ENCODE peak calls at places on chromosomes 2 and 18, in five cellular contexts. Q, M, E, B and G are unnamed samples. For H3K36me3 and H3K9me3, the result is how much of the 10 kb centered on the place peaks cover.

GRCh38 chr2:54909006-54909405 is 141.2 kb downstream of the RTN4 start:
- DNase-seq in E (no peak), B (no peak), M (no peak), Q (no peak), G (peak)

GRCh38 chr2:238242731-238243495 is 3.1 kb upstream of the HES6 start:
- DNase-seq in Q (no peak), M (no peak), B (peak), E (no peak), G (no peak)

GRCh38 chr2:85741811-85742507 is 11.8 kb upstream of the ATOH8 start:
- DNase-seq in B (no peak), E (no peak), M (no peak), Q (no peak), G (peak)

GRCh38 chr18:69838620-69839411 is 108.9 kb downstream of the CD226 start:
- DNase-seq in B (no peak), M (no peak), Q (no peak), E (no peak), G (no peak)

GRCh38 chr2:241852981-241853631 is 5.6 kb downstream of the PDCD1 start:
- DNase-seq in Q (no peak), E (no peak), M (no peak), B (no peak), G (no peak)

GRCh38 chr2:127076924-127077323 is 30.0 kb downstream of the BIN1 start:
- DNase-seq in M (no peak), Q (no peak), B (no peak), E (no peak), G (no peak)

GRCh38 chr2:230418341-230419016 is 2.5 kb downstream of the SP100 start:
- DNase-seq in E (no peak), Q (no peak), M (no peak), B (no peak), G (peak)

GRCh38 chr2:148969585-148970180 is 68.8 kb upstream of the LYPD6B start:
- DNase-seq in M (no peak), E (no peak), B (no peak), Q (no peak), G (no peak)

GRCh38 chr2:216142540-216142939 is 33.4 kb downstream of the XRCC5 start:
- DNase-seq in E (no peak), B (no peak), Q (no peak), M (no peak), G (peak)

GRCh38 chr2:240184656-240185055 is 44.2 kb upstream of the OTOS start:
- DNase-seq in Q (no peak), E (no peak), M (no peak), B (no peak), G (no peak)

GRCh38 chr2:25380586-25381360 is 39.0 kb upstream of the DNMT3A start:
- DNase-seq in B (no peak), M (no peak), E (no peak), Q (peak), G (no peak)

GRCh38 chr2:46297546-46298271 is 502 bp downstream of the EPAS1 start:
- DNase-seq in B (peak), Q (peak), E (peak), M (no peak), G (peak)

GRCh38 chr2:55232863-55233657 is 572 bp downstream of the RPS27A start:
- DNase-seq in M (no peak), Q (peak), B (peak), E (peak), G (peak)

GRCh38 chr2:19360266-19360665 is 1.8 kb upstream of the OSR1 start:
- DNase-seq in B (no peak), M (peak), Q (no peak), E (no peak), G (no peak)

GRCh38 chr2:182186132-182186735 is 200.6 kb downstream of the PPP1R1C start:
- DNase-seq in B (no peak), Q (peak), M (no peak), E (no peak), G (peak)

GRCh38 chr2:46574457-46575354 is 95.3 kb downstream of the TMEM247 start:
- DNase-seq in B (no peak), Q (peak), E (no peak), M (no peak), G (peak)

GRCh38 chr2:19321946-19322345 is 36.5 kb downstream of the OSR1 start:
- DNase-seq in Q (no peak), M (no peak), B (no peak), E (no peak), G (peak)

GRCh38 chr2:235551965-235552364 is 58.1 kb downstream of the AGAP1 start:
- DNase-seq in M (no peak), B (peak), Q (peak), E (no peak), G (no peak)

GRCh38 chr2:239014458-239014857 is 166.6 kb downstream of the TWIST2 start:
- DNase-seq in M (no peak), B (no peak), Q (no peak), E (no peak), G (no peak)

GRCh38 chr2:165274698-165275097 is 35.5 kb downstream of the SCN2A start:
- DNase-seq in B (no peak), Q (peak), M (no peak), E (no peak), G (no peak)

GRCh38 chr18:77250926-77251729 is 1.5 kb downstream of the GALR1 start:
- DNase-seq in E (no peak), B (no peak), M (no peak), Q (no peak), G (no peak)

GRCh38 chr18:74225193-74225840 is 66.4 kb downstream of the CYB5A start:
- DNase-seq in Q (no peak), B (peak), M (no peak), E (no peak), G (no peak)

GRCh38 chr2:63594622-63595021 is 5.9 kb downstream of the MDH1 start:
- DNase-seq in Q (no peak), B (no peak), E (no peak), M (no peak), G (no peak)

GRCh38 chr2:43307046-43307445 is 80.6 kb upstream of the ZFP36L2 start:
- DNase-seq in Q (no peak), M (no peak), E (no peak), B (no peak), G (no peak)

GRCh38 chr18:9594782-9595181 is 19.6 kb downstream of the PPP4R1 start:
- DNase-seq in Q (peak), M (no peak), E (no peak), B (no peak), G (no peak)

GRCh38 chr2:5539281-5540211 is 152.6 kb upstream of the SOX11 start:
- DNase-seq in B (no peak), E (no peak), Q (no peak), M (peak), G (no peak)

GRCh38 chr18:13433088-13433487 is 214.5 kb downstream of the LDLRAD4 start:
- DNase-seq in M (no peak), E (no peak), B (no peak), Q (no peak), G (no peak)

GRCh38 chr2:95366514-95366913 is 36.0 kb upstream of the FAHD2A start:
- DNase-seq in B (no peak), E (no peak), Q (no peak), M (no peak), G (no peak)

GRCh38 chr2:8656160-8656641 is 25.7 kb upstream of the ID2 start:
- DNase-seq in E (no peak), M (no peak), Q (no peak), B (no peak), G (peak)

GRCh38 chr2:39141346-39142011 is 20.6 kb upstream of the SOS1 start:
- DNase-seq in B (no peak), Q (no peak), M (no peak), E (no peak), G (no peak)

GRCh38 chr2:200320344-200320743 is 13.9 kb downstream of the SPATS2L start:
- DNase-seq in B (no peak), Q (no peak), M (no peak), E (no peak), G (no peak)

GRCh38 chr2:57453929-57454328 is 592.7 kb upstream of the VRK2 start:
- DNase-seq in Q (no peak), B (no peak), E (no peak), M (no peak), G (no peak)

GRCh38 chr2:102514061-102514785 is 41.2 kb downstream of the SLC9A4 start:
- DNase-seq in Q (no peak), M (no peak), E (no peak), B (no peak), G (peak)

GRCh38 chr2:98907966-98908905 is 27.8 kb downstream of the CRACDL start:
- DNase-seq in M (peak), E (no peak), Q (no peak), B (no peak), G (peak)

GRCh38 chr2:162480067-162480466 is 136.1 kb downstream of the GCA start:
- DNase-seq in E (no peak), M (no peak), Q (no peak), B (no peak), G (no peak)

GRCh38 chr2:104289646-104290565 is 564.0 kb upstream of the POU3F3 start:
- DNase-seq in B (no peak), M (no peak), E (no peak), Q (no peak), G (no peak)

GRCh38 chr2:239693761-239694415 is 293.1 kb upstream of the HDAC4 start:
- DNase-seq in E (no peak), B (no peak), M (peak), Q (no peak), G (no peak)

DNA sequence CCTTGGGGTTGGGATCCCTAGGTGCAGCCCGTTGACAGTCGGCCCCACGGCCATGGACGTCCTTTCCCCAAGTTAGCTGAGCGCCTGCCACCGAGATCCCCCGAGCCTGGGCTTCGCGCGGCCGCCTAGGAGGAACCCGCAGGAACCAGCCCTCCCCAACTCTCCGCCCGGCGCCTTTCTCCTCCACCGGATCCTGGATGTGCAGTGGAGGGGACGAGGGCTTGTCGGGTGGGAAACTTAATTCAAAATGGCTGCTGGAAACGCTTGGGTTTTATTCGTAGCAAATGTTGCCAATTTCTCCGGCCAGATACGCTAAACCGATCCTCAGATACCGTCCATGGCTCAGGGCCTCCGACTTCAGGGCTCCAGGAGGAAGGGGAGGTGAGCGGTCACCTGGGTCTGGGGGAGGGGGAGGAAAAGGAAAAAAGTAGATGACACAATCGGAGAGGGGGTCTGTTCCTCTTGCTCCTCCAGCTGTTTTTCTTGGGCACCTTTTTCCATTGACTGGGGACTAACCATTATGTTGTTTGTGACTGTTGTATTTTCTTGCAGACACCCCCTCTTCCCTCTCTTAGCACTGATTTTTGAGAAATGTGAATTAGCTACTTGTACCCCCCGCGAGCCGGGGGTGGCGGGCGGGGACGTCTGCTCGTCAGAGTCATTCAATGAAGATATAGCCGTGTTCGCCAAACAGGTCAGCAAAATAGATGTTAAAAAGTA is 4.5 kb downstream of the MEIS1 start:
- DNase-seq in Q (no peak), E (no peak), B (peak), M (no peak), G (no peak)
- H3K36me3 ChIP-seq in Q (under half), E (under half), B (under half), M (under half), G (under half)

GRCh38 chr2:100124746-100125145 is 17.6 kb downstream of the AFF3 start:
- DNase-seq in E (no peak), M (no peak), B (no peak), Q (no peak), G (no peak)

GRCh38 chr2:100121124-100121718 is 21.2 kb downstream of the AFF3 start:
- DNase-seq in E (no peak), B (no peak), M (peak), Q (no peak), G (no peak)

GRCh38 chr2:100114011-100114433 is 28.4 kb downstream of the AFF3 start:
- DNase-seq in Q (no peak), E (no peak), M (no peak), B (no peak), G (no peak)

GRCh38 chr2:100119235-100119634 is 23.2 kb downstream of the AFF3 start:
- DNase-seq in M (no peak), B (no peak), Q (no peak), E (no peak), G (no peak)
- H3K9me3 ChIP-seq in M (under half), B (under half), Q (under half), E (under half), G (under half)

GRCh38 chr2:74091391-74091790 is 56.3 kb downstream of the BOLA3 start:
- DNase-seq in B (no peak), E (no peak), M (no peak), Q (no peak), G (no peak)

GRCh38 chr2:74087696-74088095 is 60.0 kb downstream of the BOLA3 start:
- DNase-seq in B (no peak), M (no peak), E (no peak), Q (no peak), G (no peak)

GRCh38 chr2:74092236-74092635 is 55.5 kb downstream of the BOLA3 start:
- DNase-seq in Q (no peak), E (no peak), M (no peak), B (no peak), G (no peak)

GRCh38 chr2:74093426-74093825 is 54.3 kb downstream of the BOLA3 start:
- DNase-seq in M (no peak), Q (no peak), B (no peak), E (no peak), G (no peak)

GRCh38 chr2:74089816-74090745 is 57.6 kb downstream of the BOLA3 start:
- DNase-seq in E (no peak), Q (no peak), M (no peak), B (no peak), G (no peak)
- H3K36me3 ChIP-seq in E (under half), Q (under half), M (half or more), B (under half), G (under half)

GRCh38 chr2:229127471-229127870 is 143.6 kb downstream of the PID1 start:
- DNase-seq in Q (no peak), E (no peak), M (no peak), B (no peak), G (no peak)

GRCh38 chr2:229118947-229119346 is 152.1 kb downstream of the PID1 start:
- DNase-seq in E (no peak), Q (peak), M (no peak), B (no peak), G (no peak)

GRCh38 chr2:229129738-229130371 is 141.2 kb downstream of the PID1 start:
- DNase-seq in Q (no peak), M (no peak), E (no peak), B (no peak), G (no peak)

GRCh38 chr2:229118336-229118735 is 152.8 kb downstream of the PID1 start:
- DNase-seq in M (no peak), Q (no peak), E (no peak), B (no peak), G (no peak)

GRCh38 chr2:229124126-229124525 is 147.0 kb downstream of the PID1 start:
- DNase-seq in B (no peak), E (no peak), Q (no peak), M (no peak), G (no peak)
- H3K9me3 ChIP-seq in B (under half), E (under half), Q (under half), M (under half), G (under half)

GRCh38 chr2:121510857-121511256 is 19.8 kb upstream of the RNU4ATAC start:
- DNase-seq in E (no peak), M (no peak), B (no peak), Q (no peak), G (no peak)

GRCh38 chr2:121519153-121519552 is 11.5 kb upstream of the RNU4ATAC start:
- DNase-seq in E (no peak), M (no peak), Q (no peak), B (no peak), G (no peak)

GRCh38 chr2:121513597-121514333 is 16.9 kb upstream of the RNU4ATAC start:
- DNase-seq in B (no peak), Q (no peak), M (no peak), E (no peak), G (no peak)
- H3K36me3 ChIP-seq in B (under half), Q (under half), M (half or more), E (under half), G (under half)

GRCh38 chr2:73295751-73296400 is 2.5 kb upstream of the EGR4 start:
- DNase-seq in E (no peak), B (no peak), M (no peak), Q (no peak), G (no peak)
- H3K9me3 ChIP-seq in E (under half), B (under half), M (under half), Q (under half), G (under half)

GRCh38 chr2:201401815-201402214 is 44.7 kb upstream of the FLACC1 start:
- DNase-seq in B (no peak), E (no peak), M (no peak), Q (no peak), G (no peak)

DNA sequence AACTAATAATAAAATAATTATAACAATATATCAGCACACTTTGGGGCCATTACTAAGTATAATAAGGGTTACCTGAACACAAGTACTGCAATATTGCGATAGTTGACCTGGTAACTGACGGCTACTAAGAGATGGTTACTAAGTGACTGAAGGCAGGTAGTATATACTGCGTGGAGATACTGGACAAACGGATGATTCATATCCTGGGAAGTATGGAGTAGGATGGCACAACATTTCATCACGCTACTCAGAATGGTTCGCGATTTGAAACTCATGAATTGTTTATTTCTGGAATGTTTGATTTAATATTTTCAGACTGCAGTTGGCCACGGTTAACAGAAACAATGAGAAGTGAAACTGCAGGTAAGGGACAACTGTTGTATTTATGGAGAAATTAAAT is 39.5 kb upstream of the FLACC1 start:
- DNase-seq in Q (no peak), E (no peak), B (no peak), M (no peak), G (no peak)
- H3K36me3 ChIP-seq in Q (under half), E (under half), B (under half), M (half or more), G (half or more)